ENCODE peak calls at places on chromosomes 16 and 17, in four cellular contexts. F is H1, G is mesendoderm, D is IMR-90. K is an unnamed sample.

GRCh38 chr17:13102477-13102876 is 84.7 kb upstream of the ELAC2 start:
- DNase-seq in F (no peak), G (no peak), D (no peak), K (no peak)

GRCh38 chr17:5043524-5043923 is 8.3 kb upstream of the SLC52A1 start:
- DNase-seq in F (no peak), G (peak), D (no peak), K (peak)

GRCh38 chr16:35516551-35516950 is 2057.1 kb downstream of the TP53TG3F start:
- DNase-seq in F (no peak), G (no peak), D (no peak), K (no peak)

GRCh38 chr16:13973321-13974023 is 53.5 kb downstream of the ERCC4 start:
- DNase-seq in F (no peak), G (no peak), D (no peak), K (no peak)

GRCh38 chr17:35889818-35890773 is 9.9 kb upstream of the CCL5 start:
- DNase-seq in F (no peak), G (no peak), D (peak), K (no peak)

GRCh38 chr16:20865420-20866126 is 34.6 kb downstream of the DCUN1D3 start:
- DNase-seq in F (no peak), G (no peak), D (peak), K (no peak)

GRCh38 chr16:14356064-14356463 is 274.0 kb downstream of the PARN start:
- DNase-seq in F (no peak), G (no peak), D (no peak), K (no peak)

GRCh38 chr17:67042104-67042899 is 2.1 kb upstream of the CACNG1 start:
- DNase-seq in F (no peak), G (no peak), D (no peak), K (no peak)

GRCh38 chr17:45718791-45719190 is 65.3 kb upstream of the CRHR1 start:
- DNase-seq in F (no peak), G (no peak), D (no peak), K (no peak)

GRCh38 chr17:67047382-67047781 is 3.0 kb downstream of the CACNG1 start:
- DNase-seq in F (no peak), G (no peak), D (no peak), K (no peak)

GRCh38 chr17:30990458-30990857 is 19.6 kb downstream of the RNF135 start:
- DNase-seq in F (no peak), G (no peak), D (no peak), K (no peak)

GRCh38 chr17:36728030-36728991 is 126.9 kb downstream of the MRM1 start:
- DNase-seq in F (no peak), G (peak), D (no peak), K (no peak)

GRCh38 chr16:55370762-55371482 is 46.9 kb downstream of the IRX6 start:
- DNase-seq in F (peak), G (peak), D (peak), K (peak)

GRCh38 chr16:3950343-3951193 is 70.1 kb upstream of the CREBBP start:
- DNase-seq in F (no peak), G (no peak), D (peak), K (no peak)

GRCh38 chr16:75471723-75472634 is 7.5 kb upstream of the TMEM170A start:
- DNase-seq in F (no peak), G (peak), D (peak), K (peak)

GRCh38 chr16:67514382-67514828 is 14.2 kb upstream of the RIPOR1 start:
- DNase-seq in F (no peak), G (peak), D (peak), K (peak)

GRCh38 chr17:46124695-46125592 is 68.3 kb downstream of the KANSL1 start:
- DNase-seq in F (no peak), G (no peak), D (no peak), K (no peak)

GRCh38 chr16:65122724-65122973 is 786 bp upstream of the CDH11 start:
- DNase-seq in F (no peak), G (no peak), D (no peak), K (no peak)

GRCh38 chr16:82603784-82604411 is 22.9 kb upstream of the CDH13 start:
- DNase-seq in F (no peak), G (peak), D (peak), K (peak)

GRCh38 chr16:28977703-28978641 is 3.4 kb downstream of the SPNS1 start:
- DNase-seq in F (no peak), G (peak), D (no peak), K (peak)

GRCh38 chr16:14378684-14379467 is 251.2 kb downstream of the PARN start:
- DNase-seq in F (no peak), G (no peak), D (peak), K (no peak)

GRCh38 chr16:49674255-49674980 is 181.5 kb downstream of the ZNF423 start:
- DNase-seq in F (no peak), G (no peak), D (no peak), K (no peak)

GRCh38 chr17:49104511-49105074 is 28.0 kb upstream of the B4GALNT2 start:
- DNase-seq in F (no peak), G (no peak), D (peak), K (no peak)

GRCh38 chr16:85752511-85753420 is 1.9 kb upstream of the C16orf74 start:
- DNase-seq in F (no peak), G (peak), D (peak), K (peak)

GRCh38 chr17:82440377-82440981 is 10.1 kb downstream of the CYBC1 start:
- DNase-seq in F (no peak), G (no peak), D (no peak), K (peak)

GRCh38 chr16:79537584-79537983 is 63.0 kb downstream of the MAF start:
- DNase-seq in F (no peak), G (no peak), D (no peak), K (no peak)

GRCh38 chr16:82808036-82808435 is 181.3 kb downstream of the CDH13 start:
- DNase-seq in F (no peak), G (no peak), D (no peak), K (no peak)

GRCh38 chr16:82055728-82056549 is 20.9 kb downstream of the HSD17B2 start:
- DNase-seq in F (no peak), G (no peak), D (no peak), K (no peak)

GRCh38 chr16:88442811-88443576 is 10.1 kb upstream of the ZFPM1 start:
- DNase-seq in F (no peak), G (peak), D (peak), K (peak)

GRCh38 chr16:72903176-72903575 is 144.8 kb downstream of the ZFHX3 start:
- DNase-seq in F (no peak), G (no peak), D (no peak), K (no peak)

GRCh38 chr17:67546578-67547527 is 169.8 kb downstream of the PITPNC1 start:
- DNase-seq in F (no peak), G (peak), D (peak), K (peak)

GRCh38 chr16:83723244-83723643 is 84.5 kb upstream of the HSBP1 start:
- DNase-seq in F (no peak), G (no peak), D (no peak), K (no peak)

GRCh38 chr16:12706628-12707027 is 97.1 kb downstream of the CPPED1 start:
- DNase-seq in F (no peak), G (no peak), D (no peak), K (no peak)

GRCh38 chr17:18117974-18118632 is 9.5 kb downstream of the MYO15A start:
- DNase-seq in F (no peak), G (no peak), D (peak), K (no peak)
- H3K56ac ChIP-seq in F (no peak), G (no peak), D (no peak), K (no peak)

GRCh38 chr17:27579304-27579703 is 51.7 kb upstream of the LGALS9 start:
- DNase-seq in F (no peak), G (no peak), D (no peak), K (no peak)
- H3K4ac ChIP-seq in F (no peak), G (no peak), D (peak), K (no peak)

GRCh38 chr17:39399792-39400191 is 1.6 kb downstream of the FBXL20 start:
- DNase-seq in F (no peak), G (no peak), D (no peak), K (no peak)
- H3K56ac ChIP-seq in F (no peak), G (no peak), D (no peak), K (no peak)

GRCh38 chr17:57235124-57235523 is 21.2 kb upstream of the MSI2 start:
- DNase-seq in F (no peak), G (peak), D (no peak), K (no peak)
- H3K4ac ChIP-seq in F (no peak), G (peak), D (no peak), K (no peak)

GRCh38 chr16:8486985-8487384 is 103.3 kb downstream of the TMEM114 start:
- DNase-seq in F (no peak), G (no peak), D (no peak), K (no peak)

GRCh38 chr16:8476824-8477223 is 113.5 kb downstream of the TMEM114 start:
- DNase-seq in F (no peak), G (no peak), D (no peak), K (no peak)

GRCh38 chr16:8481810-8482209 is 108.5 kb downstream of the TMEM114 start:
- DNase-seq in F (no peak), G (no peak), D (no peak), K (no peak)
- H3K56ac ChIP-seq in F (no peak), G (no peak), D (no peak), K (no peak)

DNA sequence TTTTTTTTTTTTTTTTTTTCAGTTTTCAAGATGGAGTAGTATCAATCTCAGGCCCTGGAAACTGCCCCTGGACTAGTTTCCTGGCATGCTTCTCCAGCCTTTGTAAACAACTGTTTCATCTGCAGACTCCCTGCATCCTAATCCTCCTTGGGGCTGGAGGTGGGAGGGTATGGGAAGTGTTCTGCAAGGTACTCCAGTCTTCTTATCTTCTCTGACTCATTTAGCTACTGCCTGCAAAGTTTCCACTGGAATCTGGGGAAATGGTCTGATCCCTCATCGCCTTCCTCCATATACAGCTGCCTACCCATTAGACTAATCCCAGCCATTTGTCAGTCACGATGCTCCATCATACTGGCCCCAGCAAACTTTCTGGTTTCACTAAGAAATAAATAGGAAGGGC is 21.5 kb downstream of the COPZ2 start:
- DNase-seq in F (no peak), G (peak), D (peak), K (no peak)
- H3K4ac ChIP-seq in F (no peak), G (no peak), D (no peak), K (no peak)

GRCh38 chr16:48158296-48158695 is 2.5 kb upstream of the ABCC12 start:
- DNase-seq in F (no peak), G (peak), D (peak), K (no peak)
- H3K56ac ChIP-seq in F (no peak), G (no peak), D (no peak), K (no peak)

GRCh38 chr17:74763565-74764387 is 12.4 kb downstream of the NAT9 start:
- DNase-seq in F (no peak), G (no peak), D (no peak), K (no peak)
- H3K4ac ChIP-seq in F (no peak), G (no peak), D (no peak), K (no peak)

K was measured in H9.